ENCODE peak calls at places on chromosomes 5 and 9, in four cellular contexts. B is lower lobe of right lung, Q is spleen, W is mammary epithelial cell. U is an unnamed sample.

GRCh38 chr5:60334281-60334713 is 365.7 kb downstream of the DEPDC1B start:
- DNase-seq in B (no peak), W (peak; percentile 76), Q (no peak), U (no peak)

GRCh38 chr9:114314881-114315722 is 7.8 kb upstream of the ORM1 start:
- DNase-seq in B (peak; percentile 47), Q (peak; percentile 52), W (no peak), U (no peak)

GRCh38 chr9:120436937-120437592 is 142.9 kb downstream of the CDK5RAP2 start:
- DNase-seq in Q (peak; percentile 92), B (peak; percentile 84), W (no peak), U (no peak)

GRCh38 chr5:85549229-85549628 is 1068.5 kb upstream of the COX7C start:
- DNase-seq in Q (peak; percentile 48), B (no peak), W (no peak), U (no peak)

GRCh38 chr9:129239946-129240490 is 62.0 kb upstream of the IER5L start:
- DNase-seq in B (peak; percentile 6), W (no peak), Q (peak; percentile 39), U (no peak)

GRCh38 chr5:16754621-16755020 is 137.8 kb upstream of the RETREG1 start:
- DNase-seq in Q (no peak), B (no peak), W (no peak), U (no peak)

GRCh38 chr9:110340306-110340705 is 2.6 kb upstream of the TXNDC8 start:
- DNase-seq in W (no peak), Q (no peak), B (no peak), U (no peak)

GRCh38 chr5:79448336-79448735 is 65.6 kb downstream of the HOMER1 start:
- DNase-seq in Q (no peak), W (no peak), B (no peak), U (no peak)

GRCh38 chr9:4424891-4425290 is 65.4 kb upstream of the SLC1A1 start:
- DNase-seq in B (no peak), Q (no peak), W (no peak), U (no peak)

GRCh38 chr5:140348104-140348503 is 1.7 kb upstream of the HBEGF start:
- DNase-seq in Q (no peak), B (no peak), W (peak; percentile 99), U (peak; percentile 86)
- H3K27ac ChIP-seq in Q (no peak overlapping the region), B (peak overlapping the region; percentile 14), W (peak overlapping the region; percentile 90), U (peak overlapping the region; percentile 96)

GRCh38 chr5:132886064-132886823 is 12.8 kb downstream of the LEAP2 start:
- DNase-seq in Q (no peak), W (no peak), B (no peak), U (no peak)
- H3K27ac ChIP-seq in Q (no peak overlapping the region), W (no peak overlapping the region), B (no peak overlapping the region), U (no peak overlapping the region)

DNA sequence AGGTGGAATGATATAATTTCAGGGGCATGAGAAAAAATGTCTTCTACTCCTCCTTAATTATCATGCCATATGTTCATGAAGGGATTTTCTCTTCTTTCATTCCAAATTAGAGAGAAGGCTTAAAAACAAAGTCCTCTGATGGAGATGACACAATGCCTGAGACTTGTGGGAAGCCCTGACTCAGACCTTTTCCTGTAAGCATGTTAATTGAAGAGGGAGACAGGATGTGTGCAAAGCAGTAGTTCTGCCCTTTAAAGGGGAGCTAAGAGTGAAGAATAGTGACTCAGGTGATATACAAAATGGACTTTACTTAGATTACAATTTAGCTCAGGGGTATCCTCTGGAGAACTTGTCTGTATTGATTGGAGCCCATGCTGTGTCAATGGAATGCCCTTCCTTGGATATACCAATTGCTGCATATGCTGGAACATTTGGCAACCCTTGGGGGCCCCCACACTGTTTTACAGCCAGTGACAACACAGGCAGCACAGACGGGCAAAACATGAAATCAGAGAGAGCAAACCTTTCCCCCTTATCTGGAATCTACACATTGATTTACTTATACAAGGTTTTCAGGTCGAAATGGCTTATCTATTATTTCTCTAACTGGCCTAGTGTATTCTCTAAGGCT is 81.3 kb downstream of the IZUMO3 start:
- DNase-seq in W (peak; percentile 52), Q (no peak), B (no peak), U (no peak)
- H3K27ac ChIP-seq in W (no peak overlapping the region), Q (no peak overlapping the region), B (no peak overlapping the region), U (no peak overlapping the region)

GRCh38 chr9:94164756-94165549 is 80.7 kb downstream of the PTPDC1 start:
- DNase-seq in W (no peak), Q (no peak), B (no peak), U (no peak)
- H3K27ac ChIP-seq in W (no peak overlapping the region), Q (no peak overlapping the region), B (peak overlapping the region; percentile 99), U (no peak overlapping the region)

GRCh38 chr9:83473488-83473971 is 64.7 kb downstream of the FRMD3 start:
- DNase-seq in W (no peak), Q (no peak), B (no peak), U (no peak)
- H3K27ac ChIP-seq in W (no peak overlapping the region), Q (peak overlapping the region; percentile 59), B (peak overlapping the region; percentile 56), U (peak overlapping the region; percentile 67)

U was measured in epithelial cell of prostate.